ENCODE peak calls at places on chromosome 1, in four cellular contexts. K, V, A and L are unnamed samples. For H3K36me3, the result is how much of the 10 kb centered on the place peaks cover.

GRCh38 chr1:5798151-5798730 is 194.0 kb downstream of the NPHP4 start:
- DNase-seq in K (no peak), V (no peak), A (no peak), L (no peak)

GRCh38 chr1:99869304-99869703 is 19.1 kb downstream of the AGL start:
- DNase-seq in K (no peak), V (no peak), A (no peak), L (no peak)

GRCh38 chr1:46526689-46527291 is 24.7 kb downstream of the KNCN start:
- DNase-seq in K (no peak), V (no peak), A (no peak), L (no peak)

GRCh38 chr1:29271724-29272123 is 35.4 kb downstream of the PTPRU start:
- DNase-seq in K (peak), V (peak), A (no peak), L (no peak)

GRCh38 chr1:242240061-242240460 is 241.2 kb upstream of the MAP1LC3C start:
- DNase-seq in K (no peak), V (no peak), A (no peak), L (no peak)

GRCh38 chr1:7824701-7825100 is 28.2 kb downstream of the UTS2 start:
- DNase-seq in K (no peak), V (no peak), A (no peak), L (no peak)

GRCh38 chr1:115426271-115426771 is 88.3 kb upstream of the NGF start:
- DNase-seq in K (peak), V (no peak), A (no peak), L (peak)

GRCh38 chr1:218171302-218171893 is 113.7 kb upstream of the RRP15 start:
- DNase-seq in K (no peak), V (no peak), A (no peak), L (no peak)

GRCh38 chr1:94119796-94120590 is 955 bp downstream of the ABCA4 start:
- DNase-seq in K (no peak), V (no peak), A (no peak), L (no peak)

GRCh38 chr1:113401067-113401466 is 10.8 kb downstream of the MAGI3 start:
- DNase-seq in K (no peak), V (no peak), A (no peak), L (no peak)

GRCh38 chr1:207823880-207824566 is 72.2 kb downstream of the CD46 start:
- DNase-seq in K (peak), V (peak), A (peak), L (peak)
- H3K4me3 ChIP-seq in K (peak), V (peak), A (peak), L (peak)

GRCh38 chr1:26729633-26730032 is 33.8 kb downstream of the ARID1A start:
- DNase-seq in K (no peak), V (no peak), A (no peak), L (no peak)
- H3K36me3 ChIP-seq in K (under half), V (under half), A (under half), L (under half)

GRCh38 chr1:183191833-183192232 is 5.8 kb downstream of the LAMC2 start:
- DNase-seq in K (no peak), V (no peak), A (no peak), L (no peak)

GRCh38 chr1:183185941-183186490 is at the start of gene LAMC2:
- DNase-seq in K (no peak), V (peak), A (no peak), L (no peak)

GRCh38 chr1:183186820-183187219 is 756 bp downstream of the LAMC2 start:
- DNase-seq in K (no peak), V (no peak), A (no peak), L (no peak)
- H3K27ac ChIP-seq in K (no peak), V (no peak), A (no peak), L (no peak)

GRCh38 chr1:158295791-158296190 is 6.1 kb downstream of the CD1C start:
- DNase-seq in K (no peak), V (no peak), A (no peak), L (no peak)
- H3K4me3 ChIP-seq in K (no peak), V (no peak), A (no peak), L (no peak)

DNA sequence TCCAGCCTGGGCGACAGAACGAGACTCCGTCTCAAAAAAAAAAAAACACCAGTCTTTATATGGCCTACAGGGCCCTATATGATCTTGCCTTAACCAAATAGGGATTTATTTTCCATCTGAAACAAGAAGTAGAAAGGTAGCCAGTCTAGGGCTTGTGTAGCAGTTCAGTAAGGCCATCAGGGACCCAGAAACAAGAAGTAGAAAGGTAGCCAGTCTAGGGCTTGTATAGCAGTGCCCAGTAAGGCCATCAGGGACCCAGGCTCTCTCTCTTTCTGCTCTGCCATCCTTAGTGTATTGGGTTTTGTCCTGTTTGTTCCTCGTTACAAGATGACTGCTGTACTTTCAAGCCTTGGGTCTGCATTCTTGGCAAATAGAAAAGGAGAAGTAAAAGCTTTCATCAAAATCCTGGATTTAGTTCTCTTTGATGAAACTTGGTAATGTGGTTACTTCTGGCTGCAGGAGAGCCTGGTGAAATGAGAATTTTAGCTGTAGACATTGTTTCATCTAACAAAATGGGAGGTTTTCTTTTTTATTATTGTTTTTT is 46.1 kb downstream of the PKN2 start:
- DNase-seq in K (no peak), V (no peak), A (no peak), L (no peak)
- H3K36me3 ChIP-seq in K (under half), V (under half), A (under half), L (under half)

DNA sequence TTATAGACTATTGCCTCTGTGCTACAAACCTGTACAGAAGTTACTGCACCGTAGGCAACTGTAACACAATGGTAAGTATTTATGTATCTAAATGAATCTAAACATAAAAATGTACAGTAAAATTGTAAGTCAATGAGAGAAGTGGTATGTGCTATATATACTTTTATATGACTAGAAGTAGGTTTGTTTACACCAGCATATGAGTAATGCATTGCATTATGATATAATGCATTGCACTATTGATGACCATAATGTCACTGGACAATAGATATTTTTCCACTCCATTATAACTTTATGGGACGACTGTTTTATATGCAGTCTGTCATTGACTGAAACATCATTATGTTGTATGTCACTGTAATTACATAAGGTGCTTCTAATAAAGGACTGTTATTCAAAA is 340.3 kb upstream of the SNX7 start:
- DNase-seq in K (no peak), V (no peak), A (no peak), L (no peak)
- H3K27ac ChIP-seq in K (no peak), V (no peak), A (no peak), L (no peak)

GRCh38 chr1:244652699-244653438 is at the start of gene DESI2:
- DNase-seq in K (peak), V (peak), A (peak), L (peak)

GRCh38 chr1:244657421-244657820 is 4.5 kb downstream of the DESI2 start:
- DNase-seq in K (no peak), V (no peak), A (no peak), L (no peak)

GRCh38 chr1:244653439-244654283 is 735 bp downstream of the DESI2 start:
- DNase-seq in K (no peak), V (no peak), A (no peak), L (no peak)

GRCh38 chr1:244654284-244655038 is 1.5 kb downstream of the DESI2 start:
- DNase-seq in K (no peak), V (no peak), A (no peak), L (no peak)

GRCh38 chr1:244655186-244655585 is 2.3 kb downstream of the DESI2 start:
- DNase-seq in K (no peak), V (no peak), A (no peak), L (no peak)
- H3K4me3 ChIP-seq in K (peak), V (no peak), A (no peak), L (peak)

DNA sequence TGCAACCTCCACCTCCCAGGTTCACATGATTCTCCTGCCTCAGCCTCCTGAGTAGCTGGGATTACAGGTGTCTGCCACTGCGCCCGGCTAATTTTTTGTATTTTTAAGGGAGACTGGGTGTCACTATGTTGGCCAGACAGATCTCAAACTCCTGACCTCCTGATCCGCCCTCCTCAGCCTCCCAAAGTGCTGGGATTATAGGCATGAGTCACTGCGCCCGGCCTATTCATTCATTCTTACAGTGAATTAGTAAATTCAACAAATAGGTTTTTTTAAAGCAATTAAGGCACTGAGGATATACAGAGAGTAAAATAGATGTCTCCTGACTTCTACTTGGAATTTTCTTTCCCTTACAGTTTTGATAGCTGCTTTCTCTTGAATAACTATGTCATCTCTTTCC is 43.5 kb downstream of the CDC42 start:
- DNase-seq in K (no peak), V (no peak), A (no peak), L (no peak)
- H3K36me3 ChIP-seq in K (half or more), V (under half), A (under half), L (under half)